ENCODE peak calls at places on chromosomes 5 and 9, in seven cellular contexts. D is mesendoderm, L is IMR-90, P is mesenchymal stem cell, K is H9, C is neuronal stem cell, M is trophoblast cell. Q is an unnamed sample.

GRCh38 chr5:1544294-1545010 is 20.7 kb upstream of the LPCAT1 start:
- DNase-seq in D (no peak), M (no peak), L (no peak), C (no peak), P (no peak), K (no peak), Q (peak; percentile 38)

GRCh38 chr9:109289186-109289585 is 31.7 kb downstream of the EPB41L4B start:
- DNase-seq in M (no peak), C (no peak), K (no peak), L (no peak), D (no peak), P (no peak), Q (no peak)

GRCh38 chr9:131310833-131311554 is 21.5 kb downstream of the PLPP7 start:
- DNase-seq in D (peak; percentile 39), M (peak; percentile 50), P (no peak), C (no peak), L (no peak), K (no peak), Q (no peak)

GRCh38 chr5:593511-593910 is 18.6 kb upstream of the CEP72 start:
- DNase-seq in P (no peak), K (no peak), D (no peak), M (no peak), C (no peak), L (no peak), Q (no peak)

GRCh38 chr5:159976921-159977320 is 32.0 kb upstream of the TTC1 start:
- DNase-seq in D (no peak), M (no peak), K (no peak), P (no peak), L (no peak), C (no peak), Q (no peak)

GRCh38 chr5:74009502-74009901 is 383.5 kb downstream of the ARHGEF28 start:
- DNase-seq in L (peak; percentile 47), P (peak; percentile 21), D (no peak), K (no peak), M (no peak), C (no peak), Q (no peak)

GRCh38 chr5:171453988-171454387 is 34.5 kb downstream of the FGF18 start:
- DNase-seq in C (no peak), P (no peak), D (no peak), L (no peak), K (no peak), M (no peak), Q (no peak)

GRCh38 chr9:132078369-132079356 is 1.0 kb downstream of the MED27 start:
- DNase-seq in M (no peak), C (no peak), P (peak; percentile 13), D (peak; percentile 10), K (no peak), L (peak; percentile 47), Q (no peak)

GRCh38 chr9:89954229-89954628 is 349.4 kb downstream of the GADD45G start:
- DNase-seq in M (no peak), D (no peak), C (no peak), L (no peak), P (no peak), K (no peak), Q (no peak)

GRCh38 chr9:129726322-129727160 is 26.3 kb downstream of the PTGES start:
- DNase-seq in C (peak; percentile 72), L (peak; percentile 78), K (peak; percentile 94), P (peak; percentile 84), M (peak; percentile 84), D (peak; percentile 97), Q (peak; percentile 76)

GRCh38 chr5:7422262-7422661 is 26.3 kb downstream of the ADCY2 start:
- DNase-seq in P (no peak), C (no peak), L (no peak), K (no peak), D (peak; percentile 73), M (no peak), Q (no peak)

GRCh38 chr5:173283318-173284288 is 44.6 kb downstream of the STC2 start:
- DNase-seq in P (peak; percentile 67), L (peak; percentile 49), M (peak; percentile 83), D (peak; percentile 89), C (no peak), K (peak; percentile 88), Q (peak; percentile 91)

GRCh38 chr5:117731445-117731844 is 1156.8 kb upstream of the SEMA6A start:
- DNase-seq in P (peak; percentile 5), D (no peak), C (no peak), L (peak; percentile 22), K (no peak), M (no peak), Q (no peak)

GRCh38 chr5:91028518-91028956 is 354.6 kb downstream of the ARRDC3 start:
- DNase-seq in P (no peak), M (no peak), D (no peak), L (no peak), C (no peak), K (no peak), Q (no peak)

GRCh38 chr5:91032125-91032524 is 351.0 kb downstream of the ARRDC3 start:
- DNase-seq in C (no peak), P (no peak), K (no peak), L (no peak), D (no peak), M (no peak), Q (no peak)

GRCh38 chr5:91033370-91033769 is 349.7 kb downstream of the ARRDC3 start:
- DNase-seq in M (no peak), K (no peak), D (no peak), P (no peak), C (no peak), L (no peak), Q (no peak)

GRCh38 chr5:91030521-91031395 is 352.4 kb downstream of the ARRDC3 start:
- DNase-seq in M (peak; percentile 60), P (no peak), C (no peak), K (no peak), D (no peak), L (peak; percentile 8), Q (no peak)

GRCh38 chr5:91031396-91031741 is 351.7 kb downstream of the ARRDC3 start:
- DNase-seq in P (no peak), L (no peak), C (no peak), M (no peak), D (no peak), K (no peak), Q (no peak)
- H4K8ac ChIP-seq in P (no peak overlapping the region), L (no peak overlapping the region), C (no peak overlapping the region), M (no peak overlapping the region), D (no peak overlapping the region), K (no peak overlapping the region), Q (no peak overlapping the region)

DNA sequence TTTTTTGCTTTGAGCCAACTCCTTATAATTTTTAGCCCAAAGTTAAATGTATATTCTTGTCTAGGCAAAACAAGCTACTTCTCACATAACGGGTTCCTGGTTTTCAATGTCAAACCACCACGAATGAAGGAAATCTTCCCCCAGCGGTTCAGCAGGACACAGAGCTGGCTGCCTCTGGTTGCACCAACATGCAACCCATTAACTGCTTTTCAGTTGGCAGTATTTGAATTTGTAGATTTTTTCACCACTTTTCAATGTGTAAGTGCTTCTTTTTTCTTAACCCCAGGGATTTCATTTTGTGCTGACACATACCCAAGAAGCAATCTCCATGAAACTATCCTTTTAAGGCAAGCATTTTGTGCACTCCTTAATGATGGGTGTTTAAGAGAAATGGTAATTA is 35.5 kb downstream of the EFNA5 start:
- DNase-seq in D (no peak), M (no peak), C (no peak), K (no peak), P (no peak), L (no peak), Q (no peak)
- H4K8ac ChIP-seq in D (no peak overlapping the region), M (no peak overlapping the region), C (no peak overlapping the region), K (no peak overlapping the region), P (no peak overlapping the region), L (no peak overlapping the region), Q (no peak overlapping the region)

GRCh38 chr5:143051244-143052058 is 281.3 kb downstream of the ARHGAP26 start:
- DNase-seq in L (peak; percentile 90), D (peak; percentile 38), C (no peak), P (peak; percentile 94), M (peak; percentile 24), K (no peak), Q (no peak)
- H4K8ac ChIP-seq in L (peak overlapping the region; percentile 90), D (no peak overlapping the region), C (no peak overlapping the region), P (peak overlapping the region; percentile 64), M (no peak overlapping the region), K (no peak overlapping the region), Q (no peak overlapping the region)

DNA sequence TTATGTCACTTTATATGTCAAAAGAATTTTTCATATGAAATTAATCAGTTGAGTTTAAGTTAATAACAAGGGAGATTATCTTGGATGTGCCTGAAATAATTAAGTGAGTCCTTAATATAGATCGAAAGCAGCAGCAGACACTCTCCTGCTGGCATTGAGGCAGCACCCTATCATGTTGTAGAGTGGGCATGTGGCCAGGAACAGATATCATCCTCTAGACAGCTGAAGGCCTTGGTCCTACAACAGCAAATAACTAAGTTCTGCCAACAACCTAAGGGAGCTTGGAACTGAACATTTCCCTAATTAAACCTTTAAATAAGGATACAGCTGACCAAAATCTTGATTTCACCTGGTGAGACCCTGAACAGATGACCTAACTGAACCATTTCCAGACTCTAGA is 25.8 kb upstream of the UGT3A1 start:
- DNase-seq in P (no peak), L (no peak), D (no peak), K (no peak), M (no peak), C (no peak), Q (no peak)
- H4K8ac ChIP-seq in P (no peak overlapping the region), L (no peak overlapping the region), D (no peak overlapping the region), K (no peak overlapping the region), M (no peak overlapping the region), C (no peak overlapping the region), Q (no peak overlapping the region)

DNA sequence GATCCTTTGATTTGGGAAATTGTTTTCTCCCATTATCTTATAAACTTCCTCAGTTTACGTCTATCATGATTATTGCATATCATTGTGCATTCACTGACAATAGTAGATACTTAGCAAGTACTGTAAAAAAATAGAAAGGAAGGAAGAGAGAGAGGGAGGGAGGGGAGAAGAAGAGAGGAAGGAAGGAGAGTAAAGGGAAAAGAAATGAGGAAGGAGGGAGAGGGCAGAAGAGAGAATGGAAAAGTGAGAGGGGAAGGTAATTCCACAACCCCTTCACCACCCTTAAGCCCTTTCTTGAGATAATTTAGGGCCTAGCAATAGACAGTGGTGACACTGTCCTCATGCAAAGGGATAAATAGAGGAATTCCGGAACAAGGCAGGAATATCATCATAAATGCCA is 64.4 kb downstream of the NFIB start:
- DNase-seq in C (no peak), M (no peak), P (no peak), L (no peak), K (no peak), D (no peak), Q (no peak)
- H4K8ac ChIP-seq in C (no peak overlapping the region), M (no peak overlapping the region), P (no peak overlapping the region), L (no peak overlapping the region), K (no peak overlapping the region), D (no peak overlapping the region), Q (no peak overlapping the region)

DNA sequence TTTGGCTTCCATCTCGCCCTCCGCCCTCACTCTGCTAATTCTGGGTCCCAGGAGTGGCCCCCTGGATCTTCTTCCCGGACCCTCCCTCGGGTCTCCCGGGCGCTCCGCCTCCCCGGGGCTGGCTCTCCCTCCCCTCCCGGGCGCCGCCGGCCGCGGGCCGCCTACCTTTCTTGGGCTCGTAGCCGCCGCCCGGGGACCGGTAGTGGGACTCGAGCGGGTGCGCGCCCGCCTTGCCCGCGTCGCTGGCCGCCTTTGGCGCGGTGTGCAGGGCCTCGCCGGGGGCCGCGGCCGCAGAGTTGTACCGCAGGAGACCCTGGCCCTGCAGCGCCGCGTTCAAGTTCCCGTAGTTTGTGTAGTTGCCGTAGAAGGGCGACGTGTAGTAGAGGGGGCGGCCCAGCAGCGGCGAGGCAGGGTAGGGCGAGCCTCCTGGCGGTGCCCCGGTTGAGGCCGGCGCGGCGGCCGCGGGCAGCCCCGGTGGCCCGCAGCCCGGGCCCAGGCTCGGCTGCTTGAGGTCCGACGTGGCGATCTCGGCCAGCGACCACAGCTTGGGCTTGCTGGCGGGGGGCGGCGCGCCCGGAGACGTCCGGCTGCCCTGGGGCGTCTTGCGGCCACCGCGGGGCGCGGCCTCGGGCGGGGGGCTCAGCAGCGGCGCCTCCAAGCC is 3.2 kb downstream of the IRX2 start:
- DNase-seq in C (no peak), M (peak; percentile 22), D (no peak), K (no peak), P (no peak), L (no peak), Q (no peak)
- H4K8ac ChIP-seq in C (no peak overlapping the region), M (no peak overlapping the region), D (no peak overlapping the region), K (no peak overlapping the region), P (no peak overlapping the region), L (no peak overlapping the region), Q (no peak overlapping the region)

Q was measured in H1.